ENCODE peak calls at places on chromosomes 11 and 22, in four cellular contexts. One of them, this sample, is unnamed.

GRCh38 chr11:38971141-38971540 is 2373.1 kb upstream of the RAG2 start:
- DNase-seq in HepG2: no peak
- DNase-seq in K562: no peak
- DNase-seq in H1: no peak
- DNase-seq in this sample: no peak

GRCh38 chr11:44658451-44658850 is 68.3 kb upstream of the TSPAN18 start:
- DNase-seq in HepG2: no peak
- DNase-seq in K562: peak; percentile 15
- DNase-seq in H1: no peak
- DNase-seq in this sample: peak; percentile 23

GRCh38 chr11:72750086-72750485 is 2.1 kb downstream of the ARAP1 start:
- DNase-seq in HepG2: peak; percentile 61
- DNase-seq in K562: no peak
- DNase-seq in H1: no peak
- DNase-seq in this sample: no peak

GRCh38 chr11:126419801-126420729 is 64.6 kb downstream of the ST3GAL4 start:
- DNase-seq in HepG2: no peak
- DNase-seq in K562: peak; percentile 86
- DNase-seq in H1: no peak
- DNase-seq in this sample: no peak

GRCh38 chr11:17752144-17752543 is 17.6 kb downstream of the KCNC1 start:
- DNase-seq in HepG2: no peak
- DNase-seq in K562: no peak
- DNase-seq in H1: no peak
- DNase-seq in this sample: no peak

GRCh38 chr11:110093407-110094297 is 460 bp downstream of the ZC3H12C start:
- DNase-seq in HepG2: peak; percentile 11
- DNase-seq in K562: peak; percentile 25
- DNase-seq in H1: peak; percentile 74
- DNase-seq in this sample: peak; percentile 59

GRCh38 chr22:31612891-31613285 is 49.1 kb downstream of the PISD start:
- DNase-seq in HepG2: no peak
- DNase-seq in K562: no peak
- DNase-seq in H1: no peak
- DNase-seq in this sample: no peak

GRCh38 chr22:49934891-49935557 is 16.6 kb downstream of the CRELD2 start:
- DNase-seq in HepG2: no peak
- DNase-seq in K562: peak; percentile 79
- DNase-seq in H1: peak; percentile 77
- DNase-seq in this sample: no peak

DNA sequence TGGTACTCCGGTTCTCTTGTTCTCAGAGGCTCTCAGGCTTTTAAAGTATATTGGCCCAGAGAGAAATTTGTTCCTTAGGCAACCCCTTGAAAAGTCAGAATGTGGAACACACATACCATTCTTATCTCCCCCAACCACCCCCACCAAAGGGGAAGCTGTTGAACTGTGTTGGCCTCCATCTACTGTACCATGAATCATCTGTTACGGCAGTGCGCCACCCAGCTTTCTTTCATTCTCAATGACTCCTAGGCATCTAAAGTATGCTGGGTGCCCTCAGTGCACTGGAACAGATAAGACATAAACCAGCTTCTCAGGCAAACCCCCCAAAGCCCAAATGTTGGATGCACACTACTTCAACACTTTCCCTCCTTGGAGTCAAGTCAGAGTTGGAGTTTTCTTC is 696.2 kb upstream of the TENM4 start:
- DNase-seq in HepG2: no peak
- DNase-seq in K562: no peak
- DNase-seq in H1: no peak
- DNase-seq in this sample: no peak
- TF ChIP-seq PHF8 in HepG2: no peak
- TF ChIP-seq PHF8 in K562: no peak
- TF ChIP-seq PHF8 in H1: no peak
- TF ChIP-seq PHF8 in this sample: no peak

GRCh38 chr22:44622147-44622427 is 79.9 kb upstream of the PRR5 start:
- DNase-seq in HepG2: no peak
- DNase-seq in K562: peak; percentile 24
- DNase-seq in H1: no peak
- DNase-seq in this sample: no peak
- TF ChIP-seq HDAC2 in HepG2: no peak
- TF ChIP-seq HDAC2 in K562: no peak
- TF ChIP-seq HDAC2 in H1: no peak
- TF ChIP-seq HDAC2 in this sample: no peak

DNA sequence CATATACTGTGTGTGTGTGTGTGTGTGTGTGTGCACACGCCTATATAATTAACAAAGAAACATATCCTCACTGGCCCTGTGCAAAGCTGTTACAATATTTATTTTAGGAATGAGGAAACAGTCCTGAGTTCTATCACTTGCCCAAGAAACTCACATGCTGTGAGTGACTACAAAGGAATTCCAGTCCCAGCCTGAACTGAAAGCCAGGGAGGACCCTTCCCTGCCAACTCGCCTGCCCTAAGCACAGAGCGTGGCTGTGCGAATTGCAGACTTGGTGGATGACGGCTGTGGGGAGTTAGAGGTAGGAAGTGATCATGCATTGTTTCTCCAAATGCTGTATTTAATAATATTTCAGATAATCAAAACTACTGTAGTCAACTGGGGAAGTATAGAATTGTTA is 26.4 kb upstream of the CD5 start:
- DNase-seq in HepG2: peak; percentile 34
- DNase-seq in K562: no peak
- DNase-seq in H1: no peak
- DNase-seq in this sample: no peak
- TF ChIP-seq PHF8 in HepG2: no peak
- TF ChIP-seq PHF8 in K562: no peak
- TF ChIP-seq PHF8 in H1: no peak
- TF ChIP-seq PHF8 in this sample: no peak

DNA sequence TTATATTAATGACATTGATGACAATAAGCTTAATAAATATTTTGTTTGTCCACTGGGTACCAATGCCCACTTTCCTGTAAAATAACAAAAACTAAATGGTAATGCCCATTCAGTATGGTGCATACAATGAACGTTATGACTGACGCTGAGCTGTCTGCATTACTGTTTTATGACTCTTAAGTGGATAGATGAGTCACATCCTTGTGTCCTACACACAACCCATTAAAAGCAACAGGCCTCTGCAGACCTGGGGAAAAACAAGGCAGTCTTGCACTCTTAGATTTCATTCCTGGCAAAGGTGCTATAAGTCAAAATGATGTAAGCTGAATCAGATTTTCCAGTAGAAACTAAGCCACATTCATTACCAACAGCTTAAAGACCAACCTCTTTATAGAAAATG is 176.3 kb upstream of the TMEM45B start:
- DNase-seq in HepG2: peak; percentile 3
- DNase-seq in K562: no peak
- DNase-seq in H1: no peak
- DNase-seq in this sample: peak; percentile 28
- TF ChIP-seq HDAC2 in HepG2: no peak
- TF ChIP-seq HDAC2 in K562: no peak
- TF ChIP-seq HDAC2 in H1: no peak
- TF ChIP-seq HDAC2 in this sample: no peak

GRCh38 chr11:111762981-111763643 is 3.1 kb downstream of the PPP2R1B start:
- DNase-seq in HepG2: no peak
- DNase-seq in K562: no peak
- DNase-seq in H1: no peak
- DNase-seq in this sample: no peak
- TF ChIP-seq PHF8 in HepG2: no peak
- TF ChIP-seq PHF8 in K562: no peak
- TF ChIP-seq PHF8 in H1: no peak
- TF ChIP-seq PHF8 in this sample: no peak